ENCODE peak calls at places on chromosomes 4 and X, in four cellular contexts. F is GM12878, S is K562, X is HL-60. U is an unnamed sample.

GRCh38 chr4:165190591-165191212 is 16.7 kb upstream of the KLHL2 start:
- DNase-seq in F (no peak), S (no peak), X (no peak), U (no peak)

GRCh38 chr4:141469392-141469791 is 167.0 kb upstream of the IL15 start:
- DNase-seq in F (no peak), S (no peak), X (no peak), U (no peak)

GRCh38 chrX:15471016-15471415 is 22.1 kb downstream of the PIR start:
- DNase-seq in F (peak; percentile 27), S (peak; percentile 39), X (peak; percentile 68), U (peak; percentile 12)

GRCh38 chr4:185634066-185634652 is 98.9 kb upstream of the PDLIM3 start:
- DNase-seq in F (no peak), S (peak; percentile 41), X (no peak), U (no peak)

GRCh38 chrX:107728342-107729099 is 47.1 kb downstream of the TSC22D3 start:
- DNase-seq in F (no peak), S (no peak), X (no peak), U (no peak)

GRCh38 chr4:5444918-5445517 is 263.3 kb downstream of the EVC2 start:
- DNase-seq in F (no peak), S (no peak), X (no peak), U (no peak)

GRCh38 chr4:44120646-44121045 is 328.0 kb downstream of the KCTD8 start:
- DNase-seq in F (no peak), S (no peak), X (no peak), U (no peak)

GRCh38 chr4:15162465-15163283 is 160.4 kb downstream of the CPEB2 start:
- DNase-seq in F (no peak), S (no peak), X (peak; percentile 22), U (no peak)

GRCh38 chr4:146054676-146055075 is 116.1 kb upstream of the ZNF827 start:
- DNase-seq in F (no peak), S (no peak), X (no peak), U (no peak)

GRCh38 chrX:136691028-136691809 is 43.3 kb downstream of the CD40LG start:
- DNase-seq in F (no peak), S (no peak), X (no peak), U (no peak)

GRCh38 chr4:92359481-92359880 is 55.7 kb downstream of the GRID2 start:
- DNase-seq in F (no peak), S (no peak), X (no peak), U (no peak)

GRCh38 chrX:119036369-119037029 is 36.3 kb upstream of the CT47C1 start:
- DNase-seq in F (no peak), S (no peak), X (no peak), U (no peak)

GRCh38 chr4:128285085-128286023 is 2.3 kb downstream of the PGRMC2 start:
- DNase-seq in F (no peak), S (no peak), X (no peak), U (no peak)

GRCh38 chr4:1960170-1960825 is 48.5 kb downstream of the NELFA start:
- DNase-seq in F (no peak), S (no peak), X (no peak), U (no peak)

GRCh38 chr4:182207806-182208483 is 35.3 kb upstream of the TENM3 start:
- DNase-seq in F (no peak), S (no peak), X (no peak), U (no peak)

GRCh38 chr4:126038492-126039236 is 723.9 kb downstream of the FAT4 start:
- DNase-seq in F (no peak), S (no peak), X (no peak), U (no peak)

GRCh38 chrX:69093960-69094935 is 71.0 kb downstream of the PJA1 start:
- DNase-seq in F (no peak), S (peak; percentile 64), X (peak; percentile 44), U (peak; percentile 41)

GRCh38 chr4:108979754-108980153 is 216.9 kb upstream of the ETNPPL start:
- DNase-seq in F (no peak), S (no peak), X (no peak), U (no peak)

GRCh38 chrX:44245730-44246129 is 97.7 kb downstream of the EFHC2 start:
- DNase-seq in F (no peak), S (no peak), X (no peak), U (no peak)

GRCh38 chr4:121462660-121463261 is 81.9 kb upstream of the QRFPR start:
- DNase-seq in F (no peak), S (peak; percentile 16), X (peak; percentile 65), U (peak; percentile 5)

GRCh38 chr4:128737098-128737513 is 72.4 kb upstream of the JADE1 start:
- DNase-seq in F (no peak), S (no peak), X (no peak), U (no peak)

GRCh38 chr4:176277162-176277904 is 8.3 kb upstream of the ASB5 start:
- DNase-seq in F (no peak), S (peak; percentile 36), X (peak; percentile 19), U (peak; percentile 16)

GRCh38 chrX:126237524-126237923 is 71.4 kb upstream of the DCAF12L2 start:
- DNase-seq in F (no peak), S (no peak), X (no peak), U (no peak)

GRCh38 chr4:149218672-149219071 is 597.0 kb downstream of the IQCM start:
- DNase-seq in F (no peak), S (no peak), X (no peak), U (no peak)

GRCh38 chr4:6716018-6716911 is at the start of gene BLOC1S4:
- DNase-seq in F (peak; percentile 86), S (peak; percentile 95), X (peak; percentile 88), U (peak; percentile 90)

GRCh38 chr4:107561481-107561880 is 158.6 kb downstream of the PAPSS1 start:
- DNase-seq in F (no peak), S (no peak), X (no peak), U (no peak)

GRCh38 chrX:22396408-22396807 is 123.7 kb downstream of the CBLL2 start:
- DNase-seq in F (no peak), S (no peak), X (no peak), U (no peak)

GRCh38 chr4:147110473-147110872 is 164.8 kb upstream of the TTC29 start:
- DNase-seq in F (no peak), S (no peak), X (no peak), U (no peak)

GRCh38 chrX:79130857-79131256 is 13.6 kb upstream of the GPR174 start:
- DNase-seq in F (no peak), S (no peak), X (no peak), U (no peak)
- TF ChIP-seq SPI1 in F (no peak), S (no peak), X (no peak), U (no peak)

GRCh38 chr4:101205878-101206277 is 141.4 kb downstream of the PPP3CA start:
- DNase-seq in F (peak; percentile 3), S (no peak), X (peak; percentile 30), U (no peak)
- TF ChIP-seq SPI1 in F (no peak), S (no peak), X (no peak), U (no peak)

GRCh38 chrX:38335382-38335781 is 8.1 kb upstream of the RPGR start:
- DNase-seq in F (no peak), S (no peak), X (no peak), U (no peak)
- TF ChIP-seq SPI1 in F (no peak), S (no peak), X (no peak), U (no peak)

DNA sequence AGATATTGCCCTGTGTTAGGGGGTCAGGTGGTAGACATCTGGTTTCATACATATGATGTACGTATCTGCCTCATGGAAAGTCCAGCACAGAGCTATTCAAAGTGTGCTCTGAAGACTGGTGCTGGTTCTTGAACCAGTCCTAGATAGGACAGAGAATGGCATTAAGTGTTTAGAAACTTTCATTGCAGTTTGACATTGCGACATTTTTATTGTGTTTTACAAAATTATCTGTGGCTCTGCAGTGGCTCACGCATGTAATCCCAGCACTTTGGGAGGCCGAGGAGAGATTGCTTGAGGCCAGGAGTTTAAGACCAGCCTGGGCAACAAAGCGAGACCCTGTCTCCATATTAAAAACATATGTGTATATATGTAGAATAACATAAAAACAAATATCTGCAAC is 56.9 kb downstream of the USP9X start:
- DNase-seq in F (no peak), S (no peak), X (no peak), U (no peak)
- TF ChIP-seq SPI1 in F (no peak), S (no peak), X (no peak), U (no peak)

DNA sequence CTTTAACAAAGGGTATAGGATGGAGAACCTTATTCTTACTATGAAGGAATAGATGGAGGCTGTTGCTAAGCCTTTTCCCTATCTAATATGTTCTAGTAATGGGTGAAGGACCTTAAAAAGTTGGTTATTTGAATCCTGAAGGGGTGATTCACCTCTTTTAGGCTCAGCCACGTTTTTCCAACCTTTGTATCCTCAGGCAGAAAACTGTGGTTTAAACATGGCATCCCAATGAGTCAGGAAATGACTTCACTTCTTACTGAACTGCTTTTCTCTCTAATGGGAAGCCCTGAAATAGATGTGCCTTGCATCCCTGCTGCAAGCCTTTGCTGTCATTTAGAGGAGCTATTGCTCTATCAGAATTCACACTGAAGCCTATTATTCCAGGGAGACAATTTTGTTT is 191.0 kb upstream of the ARX start:
- DNase-seq in F (no peak), S (no peak), X (no peak), U (no peak)
- TF ChIP-seq SPI1 in F (no peak), S (no peak), X (no peak), U (no peak)

DNA sequence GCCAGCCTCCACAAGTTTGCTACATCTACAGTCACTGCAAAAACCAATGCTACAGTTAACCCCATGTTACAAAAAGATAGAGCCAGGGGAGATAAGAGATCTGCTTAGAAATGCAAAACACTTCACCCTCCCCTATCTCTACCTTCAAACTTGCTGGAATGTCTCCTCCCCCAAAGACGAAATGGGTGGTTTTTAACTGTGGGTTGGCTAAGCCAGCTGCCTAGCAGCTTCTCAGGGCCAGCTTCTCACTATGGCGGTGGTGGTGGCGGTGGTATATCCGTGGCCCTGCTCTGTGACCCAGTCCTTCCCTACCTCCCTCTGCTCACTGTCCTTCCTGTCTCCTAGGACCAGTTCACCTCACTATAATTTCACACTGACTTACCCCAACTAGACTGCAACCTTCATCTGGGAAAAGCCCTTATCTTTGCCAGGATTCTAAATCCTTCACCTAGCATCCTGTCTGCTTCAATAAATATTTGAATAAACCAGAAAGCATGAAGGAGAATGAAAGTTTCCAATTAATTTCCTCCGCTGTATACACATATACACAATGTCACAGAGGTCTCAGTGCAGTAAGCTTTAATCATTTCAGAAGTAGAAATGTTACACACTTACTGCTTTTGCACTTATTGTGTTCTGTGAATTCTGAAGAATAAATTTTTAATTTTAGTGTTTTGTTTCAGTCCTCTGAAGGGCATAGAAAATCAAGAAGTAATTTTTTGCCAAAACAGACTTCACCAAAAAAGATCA is 46.3 kb downstream of the SH3KBP1 start:
- DNase-seq in F (peak; percentile 64), S (no peak), X (peak; percentile 59), U (no peak)
- TF ChIP-seq SPI1 in F (no peak), S (no peak), X (no peak), U (no peak)

DNA sequence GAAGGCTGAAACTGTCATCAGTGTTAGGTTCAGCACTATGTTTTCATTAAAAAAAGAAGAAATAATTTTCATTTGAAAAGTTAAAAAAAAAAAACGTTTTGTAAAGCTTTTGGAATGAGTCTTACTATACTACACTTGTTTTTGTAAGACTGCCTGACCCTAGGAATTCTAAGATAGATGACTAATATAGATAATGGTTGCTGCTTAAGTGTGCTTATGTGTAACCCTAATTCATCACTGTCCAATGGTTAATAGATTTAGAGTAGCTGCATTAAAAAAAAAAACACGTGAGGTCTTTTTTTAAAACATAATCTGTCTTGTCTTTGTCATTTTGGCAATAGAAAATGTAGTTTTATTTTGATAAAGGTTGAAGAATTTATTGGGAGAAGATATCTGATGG is 323.3 kb downstream of the IL1RAPL1 start:
- DNase-seq in F (no peak), S (no peak), X (no peak), U (no peak)
- TF ChIP-seq SPI1 in F (no peak), S (no peak), X (no peak), U (no peak)

GRCh38 chrX:79506001-79506400 is 138.9 kb upstream of the ITM2A start:
- DNase-seq in F (no peak), S (no peak), X (no peak), U (no peak)
- TF ChIP-seq SPI1 in F (no peak), S (no peak), X (no peak), U (no peak)

U was measured in GM12891.